ENCODE peak calls at places on chromosomes 5 and 9, in six cellular contexts. E, H, R, N, O and C are unnamed samples.

GRCh38 chr5:35999547-35999946 is 8.4 kb upstream of the UGT3A1 start:
- DNase-seq in R (no peak), H (no peak), O (no peak), N (no peak), E (no peak), C (no peak)

GRCh38 chr9:114252394-114252793 is 70.5 kb upstream of the ORM1 start:
- DNase-seq in O (no peak), N (no peak), E (no peak), R (no peak), H (no peak), C (no peak)

GRCh38 chr9:27413507-27414214 is 110.4 kb upstream of the IFNK start:
- DNase-seq in R (no peak), H (no peak), O (no peak), E (no peak), N (no peak), C (no peak)

GRCh38 chr5:14183187-14183939 is 40.2 kb downstream of the TRIO start:
- DNase-seq in N (no peak), E (no peak), H (no peak), R (no peak), O (peak), C (no peak)

GRCh38 chr9:21813575-21814473 is 11.4 kb downstream of the MTAP start:
- DNase-seq in E (peak), O (peak), R (peak), N (no peak), H (peak), C (peak)

GRCh38 chr9:134223091-134223490 is 58.7 kb upstream of the RNU6ATAC start:
- DNase-seq in R (no peak), O (peak), H (no peak), N (no peak), E (no peak), C (no peak)

GRCh38 chr9:107286057-107286456 is 3.0 kb downstream of the RAD23B start:
- DNase-seq in H (no peak), E (no peak), R (no peak), N (no peak), O (peak), C (no peak)

GRCh38 chr5:76517334-76517733 is 105.9 kb downstream of the F2RL2 start:
- DNase-seq in E (no peak), O (no peak), N (no peak), H (no peak), R (no peak), C (no peak)

GRCh38 chr5:43497311-43498104 is 13.8 kb upstream of the TMEM267 start:
- DNase-seq in E (no peak), O (no peak), R (no peak), H (no peak), N (no peak), C (no peak)

GRCh38 chr9:132328580-132328979 is 26.2 kb downstream of the SETX start:
- DNase-seq in E (no peak), H (no peak), O (no peak), R (no peak), N (no peak), C (no peak)

GRCh38 chr5:131171276-131171815 is 602 bp downstream of the LYRM7 start:
- DNase-seq in H (no peak), N (no peak), R (peak), E (no peak), O (no peak), C (no peak)

GRCh38 chr5:54785729-54786548 is 199.5 kb downstream of the ESM1 start:
- DNase-seq in E (no peak), N (no peak), R (no peak), O (peak), H (no peak), C (no peak)

GRCh38 chr5:35664584-35664983 is 46.9 kb downstream of the SPEF2 start:
- DNase-seq in H (no peak), O (no peak), R (no peak), N (no peak), E (no peak), C (no peak)

GRCh38 chr9:33180526-33181184 is 13.5 kb upstream of the B4GALT1 start:
- DNase-seq in N (no peak), E (peak), H (no peak), O (no peak), R (no peak), C (no peak)

GRCh38 chr9:124205686-124206352 is 51.9 kb upstream of the NEK6 start:
- DNase-seq in H (no peak), N (no peak), O (no peak), R (no peak), E (no peak), C (no peak)

GRCh38 chr5:83564069-83564749 is 92.7 kb downstream of the VCAN start:
- DNase-seq in N (no peak), O (peak), R (no peak), E (peak), H (peak), C (no peak)

GRCh38 chr9:33295571-33295970 is 5.3 kb downstream of the NFX1 start:
- DNase-seq in E (no peak), O (no peak), R (no peak), H (no peak), N (no peak), C (no peak)

GRCh38 chr5:154646841-154647759 is 108.1 kb upstream of the LARP1 start:
- DNase-seq in N (no peak), H (no peak), E (no peak), O (peak), R (no peak), C (no peak)

GRCh38 chr5:159405611-159406031 is 75.3 kb upstream of the IL12B start:
- DNase-seq in E (no peak), O (no peak), H (no peak), R (no peak), N (no peak), C (no peak)

GRCh38 chr5:14155075-14155474 is 11.9 kb downstream of the TRIO start:
- DNase-seq in H (no peak), E (no peak), O (no peak), R (no peak), N (no peak), C (no peak)

GRCh38 chr9:22447607-22448305 is 1.1 kb downstream of the DMRTA1 start:
- DNase-seq in N (no peak), H (no peak), R (no peak), E (no peak), O (no peak), C (no peak)

GRCh38 chr5:96687812-96688453 is 25.8 kb downstream of the CAST start:
- DNase-seq in R (no peak), O (peak), H (peak), E (peak), N (no peak), C (no peak)

GRCh38 chr9:129891519-129891918 is 56.3 kb downstream of the USP20 start:
- DNase-seq in E (no peak), H (no peak), N (no peak), O (no peak), R (no peak), C (no peak)

GRCh38 chr9:114264806-114265550 is 57.9 kb upstream of the ORM1 start:
- DNase-seq in N (no peak), R (no peak), H (no peak), O (no peak), E (no peak), C (no peak)

GRCh38 chr9:70123695-70124094 is 80.0 kb downstream of the MAMDC2 start:
- DNase-seq in H (no peak), O (no peak), E (no peak), R (no peak), N (no peak), C (no peak)

GRCh38 chr5:124948062-124948753 is 201.8 kb upstream of the ZNF608 start:
- DNase-seq in E (no peak), R (no peak), H (no peak), O (peak), N (no peak), C (no peak)

GRCh38 chr5:16007750-16008415 is 171.7 kb downstream of the MARCHF11 start:
- DNase-seq in O (no peak), N (no peak), H (no peak), E (no peak), R (no peak), C (no peak)

GRCh38 chr5:45826055-45826454 is 129.9 kb upstream of the HCN1 start:
- DNase-seq in N (no peak), R (no peak), O (no peak), E (no peak), H (no peak), C (no peak)

GRCh38 chr5:150636391-150637244 is 3.8 kb upstream of the SYNPO start:
- DNase-seq in O (peak), R (no peak), E (peak), N (no peak), H (no peak), C (no peak)

GRCh38 chr5:134451618-134452505 is 40.2 kb upstream of the CDKN2AIPNL start:
- DNase-seq in O (peak), H (no peak), N (no peak), E (peak), R (no peak), C (no peak)

GRCh38 chr5:1374030-1374679 is 29.3 kb upstream of the CLPTM1L start:
- DNase-seq in H (no peak), R (no peak), N (no peak), O (no peak), E (no peak), C (no peak)

GRCh38 chr9:3342159-3342777 is 183.5 kb downstream of the RFX3 start:
- DNase-seq in N (no peak), R (no peak), O (peak), E (peak), H (no peak), C (no peak)

GRCh38 chr5:138979684-138980275 is 104.6 kb upstream of the LRRTM2 start:
- DNase-seq in R (peak), H (no peak), E (no peak), N (no peak), O (no peak), C (no peak)

GRCh38 chr5:109231331-109231730 is 178.4 kb downstream of the PJA2 start:
- DNase-seq in H (no peak), R (no peak), O (no peak), N (no peak), E (no peak), C (no peak)

GRCh38 chr5:157263586-157264090 is 2.3 kb upstream of the CYFIP2 start:
- DNase-seq in R (no peak), E (no peak), O (no peak), N (no peak), H (no peak), C (no peak)

GRCh38 chr9:124480621-124480981 is 26.6 kb downstream of the NR5A1 start:
- DNase-seq in H (peak), R (no peak), N (no peak), O (peak), E (no peak), C (no peak)

GRCh38 chr9:7338586-7339281 is 460.8 kb downstream of the DMAC1 start:
- DNase-seq in N (no peak), R (no peak), H (no peak), O (no peak), E (no peak), C (no peak)

GRCh38 chr9:18692962-18693361 is 219.0 kb downstream of the ADAMTSL1 start:
- DNase-seq in O (no peak), N (no peak), E (no peak), H (no peak), R (no peak), C (no peak)

GRCh38 chr5:91787718-91788117 is 404.6 kb upstream of the ARRDC3 start:
- DNase-seq in H (no peak), O (peak), R (no peak), E (no peak), N (no peak), C (no peak)